ENCODE peak calls at places on chromosomes 1 and 21, in nine cellular contexts. R is SJCRH30; K is NCI-H446 treated with DMSO at 0.1 percent for 48 hours; P is HEK293T; Q is NCI-H1694; Z is stimulated activated CD8-positive, alpha-beta memory T cell treated with anti-CD3 and anti-CD28 coated beads, Interleukin-15, amount 100 ng/mL, for 4 hours; J is SW 1271; D is NCI-H1417; F is psoas muscle. C is an unnamed sample.

GRCh38 chr1:203121186-203122015 is 6.1 kb upstream of the ADORA1 start:
- DNase-seq in R (no peak), F (no peak), Q (no peak), P (no peak), Z (no peak), J (no peak), D (no peak), K (no peak), C (peak; percentile 10)

GRCh38 chr1:98963359-98963758 is 41.3 kb downstream of the PLPPR5 start:
- DNase-seq in F (no peak), Z (no peak), K (no peak), R (no peak), Q (no peak), P (no peak), J (no peak), D (no peak), C (no peak)

GRCh38 chr1:152001631-152002584 is 8.2 kb upstream of the S100A10 start:
- DNase-seq in F (peak; percentile 89), Z (no peak), D (peak; percentile 88), J (peak; percentile 18), R (peak; percentile 93), P (peak; percentile 81), K (no peak), Q (peak; percentile 82), C (peak; percentile 82)

GRCh38 chr1:156692958-156693857 is 12.2 kb downstream of the CRABP2 start:
- DNase-seq in K (no peak), J (no peak), R (peak; percentile 29), Z (no peak), P (peak; percentile 59), Q (no peak), D (peak; percentile 98), F (no peak), C (no peak)

GRCh38 chr1:181936768-181937581 is 124.5 kb downstream of the ZNF648 start:
- DNase-seq in P (peak; percentile 83), D (peak; percentile 92), Z (no peak), F (no peak), Q (peak; percentile 83), R (peak; percentile 77), J (no peak), K (peak; percentile 4), C (peak; percentile 87)

GRCh38 chr1:226048886-226049285 is 13.6 kb upstream of the H3-3A start:
- DNase-seq in F (no peak), J (no peak), D (no peak), R (peak; percentile 21), Q (no peak), P (no peak), Z (no peak), K (no peak), C (no peak)

GRCh38 chr21:27045281-27045985 is 78.5 kb upstream of the ADAMTS5 start:
- DNase-seq in F (no peak), P (no peak), J (no peak), Q (no peak), Z (no peak), R (no peak), D (no peak), K (no peak), C (no peak)

GRCh38 chr1:229194096-229194495 is 76.8 kb upstream of the RAB4A start:
- DNase-seq in F (no peak), Z (no peak), P (no peak), R (no peak), J (no peak), Q (no peak), D (no peak), K (no peak), C (no peak)

GRCh38 chr1:45246760-45247159 is 40.4 kb upstream of the ZSWIM5 start:
- DNase-seq in R (no peak), J (no peak), Z (no peak), Q (no peak), F (no peak), P (no peak), K (no peak), D (no peak), C (no peak)

GRCh38 chr1:230377851-230378250 is 48.3 kb downstream of the PGBD5 start:
- DNase-seq in J (no peak), K (no peak), Q (no peak), F (no peak), Z (no peak), R (no peak), P (no peak), D (no peak), C (no peak)

GRCh38 chr1:108595510-108595909 is 35.6 kb downstream of the EEIG2 start:
- DNase-seq in D (no peak), F (no peak), J (no peak), Z (no peak), Q (no peak), P (no peak), K (no peak), R (no peak), C (no peak)

GRCh38 chr1:97943354-97943753 is 22.5 kb upstream of the DPYD start:
- DNase-seq in J (no peak), Q (no peak), F (no peak), Z (no peak), D (no peak), P (no peak), R (no peak), K (no peak), C (no peak)

GRCh38 chr1:184753608-184754478 is 815 bp downstream of the EDEM3 start:
- DNase-seq in F (peak; percentile 76), K (no peak), D (peak; percentile 63), J (peak; percentile 16), Q (no peak), P (peak; percentile 60), Z (peak; percentile 24), R (peak; percentile 44), C (peak; percentile 73)

GRCh38 chr1:237884237-237884636 is 6.5 kb downstream of the ZP4 start:
- DNase-seq in D (no peak), P (no peak), R (no peak), Q (no peak), J (no peak), K (no peak), F (no peak), Z (no peak), C (no peak)

GRCh38 chr1:25037174-25038074 is 107.3 kb upstream of the RUNX3 start:
- DNase-seq in R (peak; percentile 57), F (peak; percentile 41), P (peak; percentile 77), J (no peak), K (no peak), D (peak; percentile 11), Z (no peak), Q (no peak), C (peak; percentile 72)

GRCh38 chr1:30817083-30817450 is 59.5 kb upstream of the LAPTM5 start:
- DNase-seq in R (no peak), F (no peak), J (no peak), Z (no peak), D (no peak), K (no peak), Q (no peak), P (no peak), C (no peak)

GRCh38 chr1:74245168-74245753 is 10.1 kb downstream of the TNNI3K start:
- DNase-seq in Q (no peak), F (no peak), J (no peak), K (no peak), P (peak; percentile 32), R (no peak), Z (no peak), D (peak; percentile 34), C (no peak)

GRCh38 chr1:162232034-162232433 is 144.6 kb downstream of the SPATA46 start:
- DNase-seq in R (no peak), F (no peak), Q (no peak), J (no peak), P (no peak), Z (no peak), K (no peak), D (no peak), C (no peak)

GRCh38 chr21:25735895-25736597 is 1.3 kb downstream of the GABPA start:
- DNase-seq in F (no peak), Q (peak; percentile 52), Z (no peak), D (no peak), R (peak; percentile 54), J (no peak), K (peak; percentile 57), P (no peak), C (no peak)

GRCh38 chr1:233700338-233700737 is 86.4 kb downstream of the KCNK1 start:
- DNase-seq in D (no peak), P (no peak), Z (no peak), K (peak; percentile 93), R (no peak), F (no peak), J (no peak), Q (peak; percentile 84), C (no peak)

GRCh38 chr1:114610546-114611245 is 29.3 kb upstream of the BCAS2 start:
- DNase-seq in Q (peak; percentile 78), P (no peak), J (no peak), R (no peak), Z (no peak), F (no peak), D (no peak), K (peak; percentile 55), C (no peak)

GRCh38 chr1:165235777-165236285 is 120.7 kb downstream of the LMX1A start:
- DNase-seq in R (peak; percentile 13), F (peak; percentile 50), Z (no peak), Q (peak; percentile 93), D (peak; percentile 62), J (no peak), P (peak; percentile 66), K (peak; percentile 57), C (peak; percentile 83)

GRCh38 chr1:55064071-55064581 is 24.8 kb downstream of the PCSK9 start:
- DNase-seq in D (no peak), K (peak; percentile 52), F (no peak), Z (no peak), R (peak; percentile 54), J (no peak), Q (peak; percentile 88), P (no peak), C (peak; percentile 80)

C was measured in D341Med.